ENCODE peak calls at places on chromosomes 12 and 14, in seven cellular contexts. L, M, S, N, D, Z and Y are unnamed samples.

GRCh38 chr14:70744631-70745030 is 64.7 kb downstream of the MAP3K9 start:
- DNase-seq in L (no peak), M (no peak), S (no peak), N (no peak), D (no peak), Z (no peak), Y (no peak)

GRCh38 chr12:130438243-130438620 is 100.5 kb downstream of the PIWIL1 start:
- DNase-seq in L (no peak), M (no peak), S (peak; percentile 37), N (no peak), D (no peak), Z (no peak), Y (no peak)

GRCh38 chr12:13571035-13571434 is 374.5 kb downstream of the EMP1 start:
- DNase-seq in L (no peak), M (no peak), S (no peak), N (no peak), D (no peak), Z (no peak), Y (no peak)

GRCh38 chr12:12745576-12746211 is 28.5 kb downstream of the CDKN1B start:
- DNase-seq in L (no peak), M (no peak), S (no peak), N (no peak), D (peak; percentile 59), Z (no peak), Y (no peak)

GRCh38 chr12:2641209-2641608 is 153.6 kb upstream of the FKBP4 start:
- DNase-seq in L (peak; percentile 23), M (no peak), S (no peak), N (no peak), D (peak; percentile 14), Z (no peak), Y (no peak)

GRCh38 chr14:94373708-94374107 is 14.7 kb downstream of the SERPINA1 start:
- DNase-seq in L (no peak), M (no peak), S (no peak), N (no peak), D (peak; percentile 99), Z (no peak), Y (peak; percentile 65)

GRCh38 chr14:54606178-54606577 is 39.2 kb downstream of the SAMD4A start:
- DNase-seq in L (no peak), M (peak; percentile 79), S (peak; percentile 74), N (no peak), D (peak; percentile 62), Z (no peak), Y (peak; percentile 59)

GRCh38 chr14:33551963-33552362 is 398.9 kb downstream of the EGLN3 start:
- DNase-seq in L (no peak), M (no peak), S (no peak), N (no peak), D (no peak), Z (no peak), Y (no peak)

GRCh38 chr12:89134213-89134770 is 218.0 kb downstream of the DUSP6 start:
- DNase-seq in L (no peak), M (no peak), S (no peak), N (no peak), D (no peak), Z (no peak), Y (no peak)

GRCh38 chr12:3727877-3728632 is 24.9 kb downstream of the CRACR2A start:
- DNase-seq in L (no peak), M (no peak), S (no peak), N (no peak), D (peak; percentile 48), Z (no peak), Y (no peak)

GRCh38 chr12:111438501-111438900 is 32.8 kb downstream of the SH2B3 start:
- DNase-seq in L (peak; percentile 54), M (no peak), S (no peak), N (no peak), D (peak; percentile 78), Z (no peak), Y (no peak)

GRCh38 chr12:110015132-110015531 is 15.9 kb downstream of the ANKRD13A start:
- DNase-seq in L (no peak), M (no peak), S (no peak), N (no peak), D (no peak), Z (no peak), Y (no peak)

GRCh38 chr14:33357225-33358010 is 418.7 kb downstream of the NPAS3 start:
- DNase-seq in L (peak; percentile 11), M (no peak), S (no peak), N (no peak), D (no peak), Z (no peak), Y (no peak)

GRCh38 chr12:88172844-88173407 is 30.8 kb downstream of the TMTC3 start:
- DNase-seq in L (no peak), M (no peak), S (no peak), N (no peak), D (no peak), Z (no peak), Y (no peak)

GRCh38 chr12:130552483-130552996 is 163.6 kb downstream of the RIMBP2 start:
- DNase-seq in L (peak; percentile 30), M (no peak), S (no peak), N (no peak), D (no peak), Z (no peak), Y (no peak)

GRCh38 chr14:84001023-84001422 is 1528.9 kb upstream of the FLRT2 start:
- DNase-seq in L (no peak), M (no peak), S (no peak), N (no peak), D (no peak), Z (no peak), Y (no peak)

GRCh38 chr12:79422060-79422812 is 268.5 kb downstream of the PAWR start:
- DNase-seq in L (no peak), M (no peak), S (no peak), N (no peak), D (peak; percentile 36), Z (no peak), Y (no peak)

DNA sequence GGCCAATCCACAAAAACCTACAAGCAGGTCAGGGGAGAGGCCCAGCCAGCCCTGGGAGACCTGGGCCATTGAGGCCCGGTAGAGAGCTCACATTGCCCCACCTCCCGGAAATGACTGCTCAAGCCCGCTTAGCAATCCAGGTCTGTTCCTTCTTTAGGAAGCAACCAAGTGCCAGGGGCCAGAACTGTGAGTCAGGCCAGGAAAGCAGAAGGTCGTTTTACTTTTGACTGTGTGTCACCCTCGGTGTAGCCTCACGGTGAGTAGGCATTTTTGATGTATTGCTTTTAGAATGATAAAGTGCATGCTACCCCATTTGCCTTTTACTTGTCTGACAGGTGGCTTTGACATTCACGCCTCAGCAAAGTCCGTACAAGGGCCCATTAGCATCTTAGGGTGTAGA is 25.4 kb upstream of the PWP1 start:
- DNase-seq in L (no peak), M (no peak), S (no peak), N (no peak), D (no peak), Z (no peak), Y (no peak)
- TF ChIP-seq CTCF in L (no peak), M (no peak), S (no peak), N (no peak), D (no peak), Z (no peak), Y (no peak)

GRCh38 chr14:28576523-28576922 is 190.1 kb upstream of the FOXG1 start:
- DNase-seq in L (no peak), M (no peak), S (no peak), N (no peak), D (no peak), Z (no peak), Y (no peak)

GRCh38 chr14:28577187-28577586 is 189.4 kb upstream of the FOXG1 start:
- DNase-seq in L (no peak), M (no peak), S (no peak), N (no peak), D (no peak), Z (no peak), Y (no peak)

DNA sequence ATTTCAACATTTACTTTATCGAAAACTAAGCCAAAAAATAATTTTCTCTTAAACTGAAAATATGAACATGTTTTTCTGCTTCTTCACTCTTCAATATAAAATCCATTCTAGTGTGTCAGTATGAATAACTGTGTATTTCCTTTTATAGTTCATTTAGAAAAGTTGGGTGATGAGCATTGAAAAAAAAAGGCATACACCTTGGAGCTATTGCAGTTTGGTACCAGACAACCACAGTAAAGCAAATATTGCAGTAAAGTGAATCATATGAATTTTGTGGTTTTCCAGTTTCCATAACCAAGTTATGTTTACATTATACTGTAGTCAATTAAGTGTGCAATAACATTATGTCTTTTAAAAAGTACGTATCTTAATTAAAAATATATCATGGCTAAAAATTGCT is 195.0 kb upstream of the FOXG1 start:
- DNase-seq in L (no peak), M (no peak), S (no peak), N (no peak), D (peak; percentile 59), Z (no peak), Y (no peak)
- H3K9me3 ChIP-seq in L (no peaks in the 10 kb centered on the region), M (peaks cover 34% of the 10 kb centered on the region), S (peaks cover 7% of the 10 kb centered on the region), N (no peaks in the 10 kb centered on the region), D (no peaks in the 10 kb centered on the region), Z (no peaks in the 10 kb centered on the region), Y (no peaks in the 10 kb centered on the region)

GRCh38 chr12:32301216-32301615 is 98.1 kb upstream of the FGD4 start:
- DNase-seq in L (no peak), M (no peak), S (no peak), N (no peak), D (no peak), Z (no peak), Y (no peak)

GRCh38 chr12:32303171-32303570 is 96.2 kb upstream of the FGD4 start:
- DNase-seq in L (no peak), M (no peak), S (no peak), N (no peak), D (no peak), Z (no peak), Y (no peak)

GRCh38 chr12:32302218-32302826 is 97.0 kb upstream of the FGD4 start:
- DNase-seq in L (peak; percentile 30), M (no peak), S (no peak), N (no peak), D (no peak), Z (no peak), Y (no peak)

GRCh38 chr12:32307352-32307751 is 92.0 kb upstream of the FGD4 start:
- DNase-seq in L (no peak), M (no peak), S (no peak), N (no peak), D (no peak), Z (no peak), Y (no peak)

GRCh38 chr12:32305163-32305562 is 94.2 kb upstream of the FGD4 start:
- DNase-seq in L (no peak), M (no peak), S (no peak), N (no peak), D (no peak), Z (no peak), Y (no peak)
- TF ChIP-seq CTCF in L (no peak), M (peak; percentile 58), S (no peak), N (no peak), D (peak; percentile 37), Z (peak; percentile 28), Y (peak; percentile 33)

GRCh38 chr12:90902596-90902995 is 52.4 kb downstream of the CCER1 start:
- DNase-seq in L (no peak), M (no peak), S (no peak), N (no peak), D (no peak), Z (no peak), Y (no peak)

GRCh38 chr12:90897981-90898380 is 57.0 kb downstream of the CCER1 start:
- DNase-seq in L (no peak), M (no peak), S (no peak), N (no peak), D (peak; percentile 21), Z (no peak), Y (no peak)

GRCh38 chr12:90896164-90896563 is 58.8 kb downstream of the CCER1 start:
- DNase-seq in L (no peak), M (no peak), S (no peak), N (no peak), D (peak; percentile 92), Z (no peak), Y (no peak)

GRCh38 chr12:90899456-90900182 is 55.4 kb downstream of the CCER1 start:
- DNase-seq in L (no peak), M (no peak), S (no peak), N (no peak), D (peak; percentile 64), Z (no peak), Y (no peak)

GRCh38 chr12:90897316-90897715 is 57.7 kb downstream of the CCER1 start:
- DNase-seq in L (no peak), M (no peak), S (no peak), N (no peak), D (no peak), Z (no peak), Y (no peak)
- H3K9me3 ChIP-seq in L (no peaks in the 10 kb centered on the region), M (no peaks in the 10 kb centered on the region), S (no peaks in the 10 kb centered on the region), N (no peaks in the 10 kb centered on the region), D (no peaks in the 10 kb centered on the region), Z (no peaks in the 10 kb centered on the region), Y (no peaks in the 10 kb centered on the region)